ENCODE peak calls at places on chromosome 12, in four cellular contexts. One of them, this sample, is unnamed.

GRCh38 chr12:31118347-31118830 is 44.7 kb downstream of the DDX11 start:
- DNase-seq in AG10803: no peak
- DNase-seq in ovary: no peak
- DNase-seq in upper lobe of right lung: no peak
- DNase-seq in this sample: no peak

GRCh38 chr12:62520361-62520760 is 53.7 kb downstream of the MON2 start:
- DNase-seq in AG10803: no peak
- DNase-seq in ovary: no peak
- DNase-seq in upper lobe of right lung: no peak
- DNase-seq in this sample: no peak

GRCh38 chr12:57751788-57752667 is at the start of gene CDK4:
- DNase-seq in AG10803: peak; percentile 100
- DNase-seq in ovary: peak; percentile 99
- DNase-seq in upper lobe of right lung: peak; percentile 99
- DNase-seq in this sample: peak; percentile 94

GRCh38 chr12:127596881-127597280 is 670.1 kb upstream of the TMEM132C start:
- DNase-seq in AG10803: no peak
- DNase-seq in ovary: no peak
- DNase-seq in upper lobe of right lung: no peak
- DNase-seq in this sample: no peak

GRCh38 chr12:29220632-29221336 is 71.7 kb downstream of the FAR2 start:
- DNase-seq in AG10803: no peak
- DNase-seq in ovary: no peak
- DNase-seq in upper lobe of right lung: no peak
- DNase-seq in this sample: no peak

GRCh38 chr12:27585739-27586265 is 61.8 kb downstream of the PPFIBP1 start:
- DNase-seq in AG10803: no peak
- DNase-seq in ovary: no peak
- DNase-seq in upper lobe of right lung: no peak
- DNase-seq in this sample: no peak

GRCh38 chr12:34391771-34392581 is 369.7 kb downstream of the ALG10 start:
- DNase-seq in AG10803: no peak
- DNase-seq in ovary: no peak
- DNase-seq in upper lobe of right lung: peak; percentile 46
- DNase-seq in this sample: no peak

GRCh38 chr12:52201520-52201839 is 9.7 kb upstream of the KRT80 start:
- DNase-seq in AG10803: no peak
- DNase-seq in ovary: no peak
- DNase-seq in upper lobe of right lung: peak; percentile 17
- DNase-seq in this sample: no peak

GRCh38 chr12:22684526-22685118 is 59.7 kb downstream of the ETNK1 start:
- DNase-seq in AG10803: peak; percentile 57
- DNase-seq in ovary: no peak
- DNase-seq in upper lobe of right lung: no peak
- DNase-seq in this sample: no peak

GRCh38 chr12:48447755-48448154 is 24.6 kb upstream of the ANP32D start:
- DNase-seq in AG10803: no peak
- DNase-seq in ovary: no peak
- DNase-seq in upper lobe of right lung: no peak
- DNase-seq in this sample: no peak

GRCh38 chr12:52300796-52301691 is 9.7 kb upstream of the KRT81 start:
- DNase-seq in AG10803: no peak
- DNase-seq in ovary: no peak
- DNase-seq in upper lobe of right lung: no peak
- DNase-seq in this sample: no peak

GRCh38 chr12:106080111-106080732 is 58.5 kb downstream of the NUAK1 start:
- DNase-seq in AG10803: peak; percentile 99
- DNase-seq in ovary: no peak
- DNase-seq in upper lobe of right lung: no peak
- DNase-seq in this sample: no peak

GRCh38 chr12:49446571-49446970 is 79.3 kb downstream of the SPATS2 start:
- DNase-seq in AG10803: no peak
- DNase-seq in ovary: no peak
- DNase-seq in upper lobe of right lung: no peak
- DNase-seq in this sample: no peak

GRCh38 chr12:15525414-15525813 is 203.1 kb downstream of the PTPRO start:
- DNase-seq in AG10803: no peak
- DNase-seq in ovary: no peak
- DNase-seq in upper lobe of right lung: no peak
- DNase-seq in this sample: no peak

GRCh38 chr12:124607681-124608425 is 40.4 kb upstream of the NCOR2 start:
- DNase-seq in AG10803: no peak
- DNase-seq in ovary: no peak
- DNase-seq in upper lobe of right lung: no peak
- DNase-seq in this sample: no peak

GRCh38 chr12:121992059-121992879 is 29.4 kb upstream of the BCL7A start:
- DNase-seq in AG10803: peak; percentile 97
- DNase-seq in ovary: no peak
- DNase-seq in upper lobe of right lung: peak; percentile 73
- DNase-seq in this sample: no peak

GRCh38 chr12:5554711-5555110 is 122.8 kb downstream of the NTF3 start:
- DNase-seq in AG10803: peak; percentile 93
- DNase-seq in ovary: no peak
- DNase-seq in upper lobe of right lung: no peak
- DNase-seq in this sample: no peak

GRCh38 chr12:119696943-119697342 is 29.0 kb downstream of the PRKAB1 start:
- DNase-seq in AG10803: no peak
- DNase-seq in ovary: no peak
- DNase-seq in upper lobe of right lung: no peak
- DNase-seq in this sample: no peak

GRCh38 chr12:6963016-6963731 is 7.3 kb downstream of the PHB2 start:
- DNase-seq in AG10803: no peak
- DNase-seq in ovary: peak; percentile 53
- DNase-seq in upper lobe of right lung: peak; percentile 96
- DNase-seq in this sample: no peak

GRCh38 chr12:49967042-49967776 is 5.5 kb downstream of the AQP5 start:
- DNase-seq in AG10803: peak; percentile 74
- DNase-seq in ovary: peak; percentile 88
- DNase-seq in upper lobe of right lung: peak; percentile 96
- DNase-seq in this sample: peak; percentile 90

GRCh38 chr12:6347367-6348338 is 5.8 kb upstream of the TNFRSF1A start:
- DNase-seq in AG10803: peak; percentile 77
- DNase-seq in ovary: peak; percentile 74
- DNase-seq in upper lobe of right lung: no peak
- DNase-seq in this sample: no peak

GRCh38 chr12:55729592-55730446 is 1.0 kb upstream of the CD63 start:
- DNase-seq in AG10803: peak; percentile 89
- DNase-seq in ovary: peak; percentile 89
- DNase-seq in upper lobe of right lung: peak; percentile 95
- DNase-seq in this sample: peak; percentile 75

GRCh38 chr12:123617144-123617543 is 15.2 kb downstream of the DDX55 start:
- DNase-seq in AG10803: no peak
- DNase-seq in ovary: no peak
- DNase-seq in upper lobe of right lung: no peak
- DNase-seq in this sample: no peak

GRCh38 chr12:1517007-1517406 is 77.4 kb downstream of the FBXL14 start:
- DNase-seq in AG10803: peak; percentile 97
- DNase-seq in ovary: no peak
- DNase-seq in upper lobe of right lung: no peak
- DNase-seq in this sample: no peak
- TF ChIP-seq CTCF in AG10803: peak; percentile 63
- TF ChIP-seq CTCF in ovary: no peak
- TF ChIP-seq CTCF in upper lobe of right lung: peak; percentile 36
- TF ChIP-seq CTCF in this sample: no peak

DNA sequence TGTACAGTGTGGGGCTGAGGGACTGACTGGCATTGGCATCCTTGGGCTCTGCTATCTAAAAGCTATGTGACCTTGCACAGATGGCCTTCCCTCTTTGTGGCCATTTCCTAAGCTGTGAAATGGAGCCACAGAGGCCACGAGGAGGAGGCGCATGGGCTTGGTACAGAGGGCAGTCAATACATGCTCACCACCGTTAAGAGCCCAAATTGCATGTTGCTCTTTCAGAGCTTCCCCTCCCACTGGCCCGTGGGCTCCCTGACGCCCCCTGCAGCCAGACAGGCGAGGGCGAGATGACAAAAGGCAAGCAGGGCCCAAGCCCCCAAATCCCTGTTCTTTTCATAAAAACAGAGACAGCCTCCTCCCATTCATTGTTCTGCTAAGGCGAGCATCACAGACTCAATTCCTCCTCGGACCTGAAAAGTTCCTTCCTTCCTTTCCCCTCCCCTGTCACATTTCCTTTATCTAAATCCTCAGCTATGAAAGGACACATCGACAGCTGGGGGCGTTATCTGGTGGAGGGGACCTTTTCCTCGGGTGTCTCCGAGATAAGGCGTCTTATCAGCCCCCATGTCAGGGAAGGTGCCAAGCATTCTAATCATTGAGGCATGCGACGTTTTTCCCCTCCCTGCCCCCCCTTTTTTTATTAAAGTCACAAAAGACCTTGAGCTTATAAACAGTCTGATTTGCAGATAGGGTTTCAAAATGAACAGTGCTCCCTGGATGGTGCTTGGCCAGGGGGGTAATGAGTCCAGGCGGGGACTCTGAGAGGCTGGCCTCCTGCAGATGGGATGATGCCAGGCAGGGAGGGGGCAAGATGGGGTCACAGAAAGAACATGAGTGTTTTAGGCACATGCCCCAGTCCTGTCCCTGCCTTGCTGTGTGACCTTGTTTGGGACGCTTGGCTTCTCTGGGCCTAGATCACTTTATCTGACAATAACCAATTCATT is 26.4 kb downstream of the FAM222A start:
- DNase-seq in AG10803: no peak
- DNase-seq in ovary: peak; percentile 11
- DNase-seq in upper lobe of right lung: peak; percentile 47
- DNase-seq in this sample: no peak
- TF ChIP-seq CTCF in AG10803: peak; percentile 17
- TF ChIP-seq CTCF in ovary: no peak
- TF ChIP-seq CTCF in upper lobe of right lung: peak; percentile 13
- TF ChIP-seq CTCF in this sample: no peak

DNA sequence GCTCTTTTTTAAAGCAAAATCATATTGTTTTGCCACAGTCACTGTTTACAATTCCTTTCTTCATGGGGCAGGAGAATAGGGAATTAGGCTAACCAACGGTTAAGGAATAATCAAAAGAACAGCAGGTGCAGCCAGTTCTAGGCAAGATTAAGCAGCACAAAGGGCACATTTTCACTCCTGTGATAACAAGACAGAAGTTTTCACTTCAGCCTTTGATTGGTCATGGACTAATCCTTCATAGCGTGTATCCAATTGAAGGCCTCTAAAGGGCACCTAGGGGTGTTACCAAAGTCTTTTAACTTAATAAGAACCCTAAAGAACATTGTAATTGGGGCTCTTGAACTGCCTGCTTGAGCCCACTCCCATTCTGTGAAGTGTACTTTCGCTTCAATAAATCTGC is 206.9 kb upstream of the AMIGO2 start:
- DNase-seq in AG10803: no peak
- DNase-seq in ovary: no peak
- DNase-seq in upper lobe of right lung: no peak
- DNase-seq in this sample: no peak
- TF ChIP-seq CTCF in AG10803: no peak
- TF ChIP-seq CTCF in ovary: no peak
- TF ChIP-seq CTCF in upper lobe of right lung: no peak
- TF ChIP-seq CTCF in this sample: no peak

DNA sequence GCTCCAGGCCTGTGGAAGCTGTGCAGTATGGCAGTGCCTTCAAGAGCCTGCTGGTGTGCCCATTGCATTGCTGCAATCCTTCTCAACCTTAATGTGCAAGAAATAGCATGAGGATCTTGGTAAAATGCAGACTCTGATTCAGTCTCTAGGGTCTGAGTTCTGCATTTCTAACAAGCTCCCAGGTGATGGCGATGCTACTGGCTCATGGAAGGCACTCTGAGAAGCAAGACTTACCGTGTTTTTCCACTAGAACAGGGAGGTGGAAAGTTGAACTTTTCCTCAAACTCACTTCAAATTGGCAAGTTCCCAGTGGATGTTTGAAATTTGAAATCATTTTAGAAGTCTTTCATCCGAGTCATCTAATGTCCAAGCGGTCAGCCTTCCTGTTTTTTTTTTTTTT is 55.5 kb downstream of the MYRFL start:
- DNase-seq in AG10803: peak; percentile 28
- DNase-seq in ovary: no peak
- DNase-seq in upper lobe of right lung: no peak
- DNase-seq in this sample: no peak
- TF ChIP-seq CTCF in AG10803: peak; percentile 27
- TF ChIP-seq CTCF in ovary: no peak
- TF ChIP-seq CTCF in upper lobe of right lung: no peak
- TF ChIP-seq CTCF in this sample: no peak

GRCh38 chr12:95621725-95622124 is 70.4 kb upstream of the USP44 start:
- DNase-seq in AG10803: no peak
- DNase-seq in ovary: no peak
- DNase-seq in upper lobe of right lung: no peak
- DNase-seq in this sample: no peak

GRCh38 chr12:95622879-95623278 is 71.6 kb upstream of the USP44 start:
- DNase-seq in AG10803: no peak
- DNase-seq in ovary: no peak
- DNase-seq in upper lobe of right lung: no peak
- DNase-seq in this sample: no peak

GRCh38 chr12:95625012-95625411 is 73.7 kb upstream of the USP44 start:
- DNase-seq in AG10803: no peak
- DNase-seq in ovary: no peak
- DNase-seq in upper lobe of right lung: no peak
- DNase-seq in this sample: no peak

GRCh38 chr12:95624544-95624943 is 73.3 kb upstream of the USP44 start:
- DNase-seq in AG10803: peak; percentile 82
- DNase-seq in ovary: no peak
- DNase-seq in upper lobe of right lung: no peak
- DNase-seq in this sample: no peak

GRCh38 chr12:95623554-95624170 is 72.4 kb upstream of the USP44 start:
- DNase-seq in AG10803: peak; percentile 96
- DNase-seq in ovary: peak; percentile 79
- DNase-seq in upper lobe of right lung: peak; percentile 89
- DNase-seq in this sample: peak; percentile 31
- TF ChIP-seq CTCF in AG10803: peak; percentile 82
- TF ChIP-seq CTCF in ovary: peak; percentile 41
- TF ChIP-seq CTCF in upper lobe of right lung: peak; percentile 63
- TF ChIP-seq CTCF in this sample: no peak

DNA sequence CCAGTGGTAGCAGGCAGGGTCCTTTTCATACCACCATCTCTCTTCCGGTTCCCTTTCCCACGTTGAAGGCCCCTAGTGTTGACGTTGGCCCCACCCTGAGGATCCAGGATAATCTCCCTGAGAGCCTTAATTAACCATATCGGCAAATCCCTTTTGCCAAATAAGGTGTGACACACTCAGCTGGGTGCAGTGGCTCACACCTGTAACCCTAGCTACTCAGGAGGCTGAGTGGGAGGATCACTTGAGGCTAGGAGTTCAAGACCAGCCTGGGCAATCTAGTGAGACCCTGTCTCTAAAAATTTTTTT is 2.8 kb upstream of the TMEM119 start:
- DNase-seq in AG10803: no peak
- DNase-seq in ovary: no peak
- DNase-seq in upper lobe of right lung: no peak
- DNase-seq in this sample: no peak
- TF ChIP-seq CTCF in AG10803: no peak
- TF ChIP-seq CTCF in ovary: no peak
- TF ChIP-seq CTCF in upper lobe of right lung: no peak
- TF ChIP-seq CTCF in this sample: no peak